ENCODE peak calls at places on chromosomes 1 and 21, in five cellular contexts. V is activated T-cell treated with anti-CD3 and anti-CD28 coated beads, Interleukin-2, amount 50 U/mL, for 72 hours; A is NCI-H1092 treated with DMSO at 0.1 percent for 48 hours; W is NCI-H2029 treated with DMSO at 0.1 percent for 48 hours; O is NCI-H1436. X is an unnamed sample.

GRCh38 chr1:75996196-75996595 is 64.0 kb upstream of the ASB17 start:
- DNase-seq in V (no peak), O (no peak), A (no peak), W (no peak), X (no peak)

GRCh38 chr1:170586321-170586855 is 54.4 kb downstream of the GORAB start:
- DNase-seq in O (no peak), V (no peak), W (no peak), A (no peak), X (no peak)

GRCh38 chr1:15441247-15441646 is 3.0 kb downstream of the CTRC start:
- DNase-seq in A (no peak), O (no peak), V (no peak), W (no peak), X (no peak)

GRCh38 chr1:198915327-198916231 is 276.7 kb downstream of the PTPRC start:
- DNase-seq in A (no peak), O (no peak), V (no peak), W (no peak), X (no peak)

GRCh38 chr1:79069828-79070227 is 63.3 kb upstream of the ADGRL4 start:
- DNase-seq in O (no peak), W (no peak), A (no peak), V (no peak), X (no peak)

GRCh38 chr21:40120944-40121575 is 253.8 kb downstream of the PCP4 start:
- DNase-seq in A (peak), O (peak), W (peak), V (no peak), X (peak)

GRCh38 chr1:212101735-212102134 is 66.2 kb downstream of the DTL start:
- DNase-seq in O (no peak), V (no peak), W (no peak), A (no peak), X (no peak)

GRCh38 chr1:15056515-15057285 is 96.8 kb upstream of the TMEM51 start:
- DNase-seq in V (no peak), A (no peak), O (no peak), W (no peak), X (no peak)

GRCh38 chr1:23742670-23743286 is 493 bp upstream of the ELOA start:
- DNase-seq in A (peak), V (no peak), O (no peak), W (no peak), X (no peak)

GRCh38 chr1:36802018-36802417 is 232.3 kb downstream of the GRIK3 start:
- DNase-seq in A (no peak), V (no peak), O (no peak), W (no peak), X (no peak)

GRCh38 chr1:118504231-118504644 is 319.2 kb upstream of the SPAG17 start:
- DNase-seq in A (peak), O (no peak), W (peak), V (no peak), X (no peak)

GRCh38 chr1:111690306-111690617 is 48.9 kb downstream of the INKA2 start:
- DNase-seq in V (no peak), W (peak), O (no peak), A (peak), X (peak)

GRCh38 chr1:53138991-53139884 is 3.2 kb downstream of the SLC1A7 start:
- DNase-seq in V (no peak), W (no peak), A (no peak), O (no peak), X (no peak)

X was measured in NCI-H1105.